ENCODE peak calls at places on chromosomes 11 and 22, in seven cellular contexts. S is HEK293T; H is IMR-90; G is HuH-7.5; Q is mesothelial cell of epicardium; D is stimulated activated naive CD8-positive, alpha-beta T cell treated with anti-CD3 and anti-CD28 coated beads, Interleukin-15, Interleukin-2, amounts not matched to agents 100 U/mL and 50 U/mL, for 24 hours; U is ureter. K is an unnamed sample.

GRCh38 chr22:50459443-50460140 is 15.2 kb downstream of the SBF1 start:
- DNase-seq in S (no peak), H (no peak), G (no peak), Q (no peak), D (no peak), U (no peak), K (no peak)

GRCh38 chr22:26143801-26144325 is 25.4 kb upstream of the SEZ6L start:
- DNase-seq in S (no peak), H (no peak), G (no peak), Q (no peak), D (no peak), U (no peak), K (no peak)

GRCh38 chr11:119062779-119063178 is 4.8 kb upstream of the VPS11 start:
- DNase-seq in S (no peak), H (peak), G (no peak), Q (no peak), D (no peak), U (no peak), K (peak)

GRCh38 chr11:59145534-59145933 is 2.9 kb downstream of the FAM111A start:
- DNase-seq in S (no peak), H (peak), G (no peak), Q (no peak), D (no peak), U (no peak), K (no peak)

GRCh38 chr22:19942886-19943664 is 1.5 kb upstream of the TXNRD2 start:
- DNase-seq in S (no peak), H (peak), G (peak), Q (no peak), D (peak), U (no peak), K (peak)

GRCh38 chr11:74710291-74710938 is 20.8 kb downstream of the CHRDL2 start:
- DNase-seq in S (no peak), H (peak), G (no peak), Q (no peak), D (no peak), U (no peak), K (no peak)

GRCh38 chr11:1573077-1573846 is 1.2 kb upstream of the DUSP8 start:
- DNase-seq in S (no peak), H (no peak), G (no peak), Q (no peak), D (peak), U (no peak), K (no peak)

GRCh38 chr11:19092342-19092741 is 24.6 kb upstream of the ZDHHC13 start:
- DNase-seq in S (no peak), H (no peak), G (no peak), Q (no peak), D (no peak), U (no peak), K (no peak)

GRCh38 chr11:925158-925495 is 543 bp upstream of the AP2A2 start:
- DNase-seq in S (no peak), H (no peak), G (no peak), Q (no peak), D (no peak), U (no peak), K (no peak)

K was measured in HFF-Myc.